ENCODE peak calls at places on chromosome 1, in seven cellular contexts. O is amniotic epithelial cell; B is hippocampal formation; C is stimulated activated CD4-positive, alpha-beta T cell treated with anti-CD3 and anti-CD28 coated beads, Interleukin-4, amount 100 ng/mL, for 4 hours; Y is COR-L47; P is iPS-NIHi11; F is uterus. T is an unnamed sample.

GRCh38 chr1:234089396-234089795 is 184.9 kb downstream of the SLC35F3 start:
- DNase-seq in C (no peak), P (peak; percentile 60), Y (no peak), O (no peak), F (no peak), B (no peak), T (no peak)

GRCh38 chr1:232327296-232327695 is 302.6 kb downstream of the SIPA1L2 start:
- DNase-seq in P (no peak), F (no peak), C (no peak), Y (no peak), O (no peak), B (no peak), T (no peak)

GRCh38 chr1:35847935-35848565 is 35.0 kb upstream of the AGO1 start:
- DNase-seq in F (no peak), Y (no peak), B (no peak), P (no peak), O (no peak), C (no peak), T (no peak)

GRCh38 chr1:161367684-161368398 is at the start of gene CFAP126:
- DNase-seq in P (peak; percentile 88), O (peak; percentile 84), Y (peak; percentile 76), B (peak; percentile 87), F (no peak), C (no peak), T (peak; percentile 15)

GRCh38 chr1:163673756-163674155 is 352.0 kb downstream of the NUF2 start:
- DNase-seq in B (no peak), Y (no peak), F (peak; percentile 72), O (peak; percentile 1), C (no peak), P (no peak), T (peak; percentile 37)

GRCh38 chr1:195804547-195804946 is 803.7 kb downstream of the KCNT2 start:
- DNase-seq in F (no peak), Y (no peak), C (no peak), P (no peak), B (no peak), O (no peak), T (no peak)

GRCh38 chr1:39272791-39273071 is 68.2 kb downstream of the MACF1 start:
- DNase-seq in C (no peak), O (no peak), P (no peak), F (no peak), B (peak; percentile 81), Y (no peak), T (no peak)

GRCh38 chr1:166673722-166674121 is 165.6 kb upstream of the POGK start:
- DNase-seq in C (no peak), O (no peak), B (no peak), F (no peak), Y (no peak), P (no peak), T (no peak)

GRCh38 chr1:151133339-151133761 is 13.1 kb downstream of the SEMA6C start:
- DNase-seq in B (no peak), P (peak; percentile 69), Y (no peak), F (peak; percentile 78), C (no peak), O (no peak), T (no peak)

GRCh38 chr1:5847013-5847654 is 145.1 kb downstream of the NPHP4 start:
- DNase-seq in O (no peak), Y (no peak), F (no peak), C (no peak), B (no peak), P (peak; percentile 96), T (peak; percentile 85)

GRCh38 chr1:43294761-43295160 is 6.0 kb upstream of the TIE1 start:
- DNase-seq in O (no peak), Y (no peak), B (no peak), C (no peak), P (no peak), F (no peak), T (no peak)

GRCh38 chr1:26705788-26706237 is 10.0 kb downstream of the ARID1A start:
- DNase-seq in Y (no peak), O (no peak), F (no peak), P (no peak), C (no peak), B (no peak), T (no peak)

GRCh38 chr1:11058026-11058425 is 1.8 kb downstream of the SRM start:
- DNase-seq in O (no peak), F (no peak), B (no peak), C (no peak), Y (no peak), P (no peak), T (no peak)

GRCh38 chr1:93079685-93080141 is 630 bp downstream of the MTF2 start:
- DNase-seq in B (peak; percentile 28), P (peak; percentile 53), F (peak; percentile 22), Y (no peak), C (peak; percentile 12), O (no peak), T (peak; percentile 46)

GRCh38 chr1:109201123-109201703 is 12.5 kb upstream of the SARS1 start:
- DNase-seq in Y (peak; percentile 62), P (peak; percentile 89), C (peak; percentile 51), F (no peak), B (peak; percentile 65), O (peak; percentile 76), T (peak; percentile 33)

GRCh38 chr1:3359346-3360157 is 94.9 kb upstream of the ARHGEF16 start:
- DNase-seq in P (no peak), B (no peak), Y (no peak), F (no peak), O (no peak), C (no peak), T (no peak)